ENCODE peak calls at places on chromosomes 11 and 22, in four cellular contexts. R is heart right ventricle, K is transverse colon, W is adrenal gland. L is an unnamed sample. For H3K4me1, the result is how much of the 10 kb centered on the place peaks cover.

GRCh38 chr11:74278721-74279148 is 32.7 kb downstream of the P4HA3 start:
- DNase-seq in K (peak), R (peak), W (peak), L (peak)

GRCh38 chr11:6199174-6199810 is at the start of gene OR52W1:
- DNase-seq in K (no peak), W (no peak), R (no peak), L (no peak)

GRCh38 chr11:126072821-126073594 is 10.3 kb upstream of the CDON start:
- DNase-seq in R (no peak), K (no peak), W (no peak), L (no peak)

GRCh38 chr11:95187730-95188129 is 43.3 kb downstream of the SESN3 start:
- DNase-seq in K (no peak), R (no peak), W (no peak), L (no peak)

GRCh38 chr22:29116397-29117123 is 43.7 kb downstream of the KREMEN1 start:
- DNase-seq in R (no peak), W (no peak), K (no peak), L (no peak)

GRCh38 chr11:126925321-126926093 is 75.1 kb downstream of the KIRREL3 start:
- DNase-seq in K (no peak), W (no peak), R (no peak), L (no peak)

GRCh38 chr11:128026596-128026995 is 560.8 kb downstream of the ETS1 start:
- DNase-seq in K (no peak), R (no peak), W (peak), L (no peak)

GRCh38 chr11:965206-965775 is 39.6 kb downstream of the AP2A2 start:
- DNase-seq in R (no peak), K (no peak), W (no peak), L (no peak)

GRCh38 chr22:37563153-37564081 is 3.1 kb downstream of the CDC42EP1 start:
- DNase-seq in K (peak), W (peak), R (peak), L (peak)

GRCh38 chr22:27851974-27852713 is 50.6 kb upstream of the MN1 start:
- DNase-seq in R (no peak), K (no peak), W (no peak), L (no peak)

GRCh38 chr22:26615149-26615548 is 2.7 kb downstream of the CRYBB1 start:
- DNase-seq in R (no peak), W (no peak), K (peak), L (no peak)

GRCh38 chr11:95149659-95150294 is 60.1 kb downstream of the ENDOD1 start:
- DNase-seq in W (no peak), R (peak), K (peak), L (no peak)

GRCh38 chr22:50722716-50723428 is 15.1 kb upstream of the ACR start:
- DNase-seq in W (no peak), R (no peak), K (no peak), L (no peak)
- H3K4me1 ChIP-seq in W (under half), R (half or more), K (under half), L (under half)

DNA sequence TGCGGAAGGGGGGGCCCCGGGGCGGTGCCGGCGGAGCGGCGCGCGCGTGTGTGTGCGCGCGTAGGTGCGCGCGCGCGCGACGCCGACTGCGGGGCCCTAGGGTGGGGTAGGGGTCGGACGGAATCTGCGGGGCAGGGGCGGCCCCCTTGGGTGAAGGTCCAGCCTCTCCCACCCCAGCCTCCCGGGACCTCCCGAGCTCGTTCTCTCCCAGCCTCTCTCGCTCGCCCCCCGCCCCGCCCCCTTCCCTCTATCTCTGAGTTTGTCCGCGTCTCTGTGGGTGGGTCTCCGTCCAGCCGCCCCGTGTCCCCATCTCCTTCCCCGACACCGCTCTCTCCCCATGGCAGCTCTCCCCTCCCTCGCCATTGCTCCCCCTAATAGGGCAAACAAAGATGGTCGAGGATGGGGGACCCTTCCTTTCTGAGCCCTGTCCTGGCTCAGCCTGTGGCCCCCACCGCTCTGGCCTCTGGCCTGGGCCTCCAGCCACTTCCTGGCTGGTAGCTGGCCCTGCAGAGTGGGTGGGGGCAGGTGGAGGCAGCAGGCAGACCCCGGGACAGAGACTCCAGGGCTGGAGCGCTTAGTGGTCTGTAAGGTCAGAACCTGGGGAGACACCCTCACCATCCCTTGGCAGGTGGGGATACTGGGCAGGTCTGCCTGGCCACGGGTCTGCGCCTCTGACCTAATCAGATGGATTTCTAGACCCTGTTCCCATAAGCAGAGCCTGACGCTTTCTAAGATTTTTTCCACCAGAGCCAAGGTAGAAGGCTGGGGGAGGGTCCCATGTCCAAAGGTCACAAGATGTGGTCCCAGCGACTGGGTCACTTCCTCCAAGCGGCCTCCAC is 32.9 kb upstream of the PRR5 start:
- DNase-seq in R (no peak), K (no peak), W (no peak), L (no peak)
- H3K27ac ChIP-seq in R (peak), K (no peak), W (no peak), L (no peak)

GRCh38 chr22:31901388-31902137 is 42.8 kb upstream of the YWHAH start:
- DNase-seq in K (no peak), R (no peak), W (no peak), L (no peak)

GRCh38 chr22:31906569-31906968 is 37.8 kb upstream of the YWHAH start:
- DNase-seq in K (no peak), R (no peak), W (no peak), L (no peak)

GRCh38 chr22:31899661-31900060 is 44.7 kb upstream of the YWHAH start:
- DNase-seq in R (no peak), W (no peak), K (no peak), L (no peak)

GRCh38 chr22:31906086-31906485 is 38.2 kb upstream of the YWHAH start:
- DNase-seq in R (no peak), W (no peak), K (no peak), L (no peak)

GRCh38 chr22:31905356-31905755 is 39.0 kb upstream of the YWHAH start:
- DNase-seq in R (no peak), K (no peak), W (no peak), L (no peak)
- H3K4me1 ChIP-seq in R (under half), K (under half), W (under half), L (under half)

GRCh38 chr11:84241374-84242131 is 955.4 kb upstream of the CCDC90B start:
- DNase-seq in R (no peak), K (no peak), W (no peak), L (no peak)
- H3K27ac ChIP-seq in R (no peak), K (no peak), W (no peak), L (no peak)

GRCh38 chr22:30284172-30284571 is 5.1 kb downstream of the CASTOR1 start:
- DNase-seq in R (no peak), W (no peak), K (no peak), L (no peak)

GRCh38 chr22:30286331-30286730 is 3.0 kb downstream of the CASTOR1 start:
- DNase-seq in R (no peak), W (no peak), K (no peak), L (no peak)

GRCh38 chr22:30285176-30285845 is 4.0 kb downstream of the CASTOR1 start:
- DNase-seq in W (no peak), K (no peak), R (no peak), L (no peak)

GRCh38 chr22:30286813-30287625 is 2.3 kb downstream of the CASTOR1 start:
- DNase-seq in W (peak), K (peak), R (peak), L (peak)

GRCh38 chr22:30285846-30286200 is 3.5 kb downstream of the CASTOR1 start:
- DNase-seq in K (no peak), R (no peak), W (no peak), L (no peak)
- H3K4me1 ChIP-seq in K (under half), R (under half), W (under half), L (under half)